ENCODE peak calls at places on chromosomes 12 and 14, in five cellular contexts. Y is mammary epithelial cell, Q is ovary, P is HFF-Myc, L is BE2C. N is an unnamed sample.

GRCh38 chr12:117803013-117803412 is 165.8 kb downstream of the KSR2 start:
- DNase-seq in L (no peak), P (no peak), Y (peak; percentile 30), Q (no peak), N (no peak)

GRCh38 chr12:130434560-130434959 is 96.9 kb downstream of the PIWIL1 start:
- DNase-seq in L (peak; percentile 9), P (no peak), Y (no peak), Q (no peak), N (no peak)

GRCh38 chr12:14435627-14436026 is 70.1 kb downstream of the ATF7IP start:
- DNase-seq in Q (no peak), P (no peak), Y (no peak), L (no peak), N (no peak)

GRCh38 chr12:94811611-94812010 is 161.3 kb upstream of the TMCC3 start:
- DNase-seq in P (no peak), Y (no peak), Q (no peak), L (no peak), N (no peak)

GRCh38 chr14:44529026-44529425 is 21.9 kb upstream of the FSCB start:
- DNase-seq in L (no peak), P (no peak), Y (peak; percentile 8), Q (no peak), N (no peak)

GRCh38 chr14:102840801-102841528 is 63.7 kb downstream of the TRAF3 start:
- DNase-seq in Q (no peak), L (no peak), P (no peak), Y (no peak), N (no peak)

GRCh38 chr12:7693793-7694192 is 1.8 kb downstream of the GDF3 start:
- DNase-seq in Y (no peak), Q (no peak), L (no peak), P (no peak), N (no peak)

GRCh38 chr12:48366131-48366530 is 15.4 kb upstream of the ZNF641 start:
- DNase-seq in Q (no peak), L (no peak), P (no peak), Y (no peak), N (no peak)

GRCh38 chr12:51403159-51403558 is 12.0 kb upstream of the GALNT6 start:
- DNase-seq in L (no peak), Y (no peak), Q (no peak), P (no peak), N (no peak)

GRCh38 chr12:20128926-20129325 is 239.4 kb upstream of the PDE3A start:
- DNase-seq in Y (no peak), L (no peak), P (no peak), Q (no peak), N (no peak)

GRCh38 chr12:107399061-107399460 is 286.5 kb upstream of the PWP1 start:
- DNase-seq in Q (no peak), P (no peak), L (no peak), Y (no peak), N (no peak)

GRCh38 chr12:65300679-65301349 is 22.3 kb downstream of the MSRB3 start:
- DNase-seq in Y (peak; percentile 16), L (peak; percentile 44), Q (no peak), P (no peak), N (no peak)

GRCh38 chr12:16350682-16351081 is 3.2 kb downstream of the MGST1 start:
- DNase-seq in Y (peak; percentile 98), Q (no peak), P (peak; percentile 19), L (no peak), N (no peak)

GRCh38 chr12:21476949-21477348 is 24.5 kb downstream of the RECQL start:
- DNase-seq in Q (no peak), P (no peak), Y (peak; percentile 24), L (no peak), N (no peak)

GRCh38 chr12:51922762-51923505 is 15.6 kb downstream of the ACVRL1 start:
- DNase-seq in L (no peak), P (no peak), Y (no peak), Q (no peak), N (no peak)

GRCh38 chr12:75011120-75011519 is 198.5 kb downstream of the KCNC2 start:
- DNase-seq in Q (no peak), L (no peak), Y (peak; percentile 41), P (no peak), N (no peak)

GRCh38 chr14:34548472-34548981 is 9.0 kb upstream of the EAPP start:
- DNase-seq in L (no peak), P (no peak), Q (no peak), Y (peak; percentile 76), N (no peak)

GRCh38 chr12:130764073-130764472 is 48.0 kb upstream of the RIMBP2 start:
- DNase-seq in P (peak; percentile 2), Q (no peak), Y (peak; percentile 12), L (no peak), N (no peak)

GRCh38 chr14:89086060-89086382 is 261.6 kb downstream of the TTC8 start:
- DNase-seq in P (no peak), Q (no peak), L (no peak), Y (no peak), N (no peak)

GRCh38 chr12:10341892-10342509 is 34.3 kb downstream of the KLRD1 start:
- DNase-seq in P (no peak), L (no peak), Q (no peak), Y (peak; percentile 24), N (no peak)

GRCh38 chr12:53623526-53623925 is 2.7 kb downstream of the ATF7 start:
- DNase-seq in P (no peak), L (no peak), Q (no peak), Y (peak; percentile 62), N (no peak)

GRCh38 chr12:3725267-3726115 is 27.4 kb downstream of the CRACR2A start:
- DNase-seq in Y (no peak), Q (no peak), L (no peak), P (no peak), N (no peak)

GRCh38 chr12:132079190-132079589 is 64.9 kb downstream of the DDX51 start:
- DNase-seq in Y (no peak), L (no peak), Q (peak; percentile 64), P (no peak), N (no peak)

GRCh38 chr12:113647048-113647447 is 175.4 kb upstream of the LHX5 start:
- DNase-seq in P (no peak), Y (no peak), L (peak; percentile 43), Q (no peak), N (no peak)

GRCh38 chr12:19482551-19483109 is 43.3 kb downstream of the AEBP2 start:
- DNase-seq in P (no peak), L (no peak), Q (no peak), Y (no peak), N (peak; percentile 44)

GRCh38 chr12:112762753-112763152 is 28.8 kb upstream of the RPH3A start:
- DNase-seq in Q (no peak), Y (no peak), P (no peak), L (peak; percentile 11), N (no peak)

GRCh38 chr14:59310644-59311043 is 122.2 kb downstream of the DAAM1 start:
- DNase-seq in Y (no peak), L (no peak), P (no peak), Q (no peak), N (no peak)

GRCh38 chr12:105083551-105084105 is 630 bp downstream of the ALDH1L2 start:
- DNase-seq in L (peak; percentile 52), Q (peak; percentile 26), P (no peak), Y (peak; percentile 58), N (peak; percentile 25)

GRCh38 chr12:68397566-68398158 is 65.5 kb upstream of the MDM1 start:
- DNase-seq in L (no peak), P (no peak), Y (no peak), Q (no peak), N (no peak)

GRCh38 chr12:5562581-5562980 is 130.7 kb downstream of the NTF3 start:
- DNase-seq in Q (no peak), Y (no peak), L (no peak), P (no peak), N (no peak)

GRCh38 chr12:5567021-5567744 is 135.3 kb downstream of the NTF3 start:
- DNase-seq in Q (peak; percentile 52), L (peak; percentile 16), P (no peak), Y (no peak), N (no peak)

GRCh38 chr12:5561843-5562242 is 129.9 kb downstream of the NTF3 start:
- DNase-seq in P (no peak), L (no peak), Y (no peak), Q (no peak), N (no peak)

GRCh38 chr12:5568325-5568981 is 136.5 kb downstream of the NTF3 start:
- DNase-seq in L (no peak), Q (no peak), P (no peak), Y (no peak), N (no peak)

DNA sequence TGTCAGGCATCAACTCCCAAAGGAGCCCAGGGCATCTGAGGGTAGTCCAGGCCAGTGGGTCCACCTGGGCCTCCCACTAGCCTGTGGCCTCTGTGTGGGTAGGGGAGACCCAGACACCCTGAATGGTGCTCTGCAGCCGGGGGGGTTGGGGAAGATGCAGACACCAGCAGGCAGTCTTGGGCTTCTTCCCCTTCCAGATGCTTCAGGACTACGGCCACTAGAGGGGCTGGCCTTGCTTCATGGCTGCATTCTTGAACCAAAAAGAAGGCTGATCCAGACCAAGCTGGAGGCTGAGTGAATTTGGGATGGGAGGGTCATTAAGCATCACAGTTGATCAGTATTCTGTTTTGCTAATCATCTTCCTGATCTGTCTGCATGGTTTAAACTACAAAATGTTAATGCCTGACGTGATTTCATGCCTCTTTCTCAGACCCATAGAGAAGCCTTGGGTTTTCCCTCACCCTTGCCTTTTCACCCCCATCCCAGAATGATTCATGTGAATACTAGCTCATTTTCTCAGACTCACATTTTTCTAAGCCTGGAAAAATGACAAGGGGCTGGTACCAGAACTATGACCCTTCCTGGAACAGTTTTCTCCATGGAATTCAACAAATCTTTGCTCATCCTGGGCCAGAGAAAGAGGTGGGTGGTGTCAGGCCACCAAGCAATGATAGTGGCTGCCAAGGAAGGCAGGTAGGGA is 134.2 kb downstream of the NTF3 start:
- DNase-seq in P (no peak), L (no peak), Q (no peak), Y (no peak), N (no peak)
- TF ChIP-seq CTCF in P (no peak), L (no peak), Q (no peak), Y (no peak), N (no peak)

GRCh38 chr12:76444408-76444984 is 96.3 kb upstream of the BBS10 start:
- DNase-seq in L (no peak), P (no peak), Y (peak; percentile 17), Q (no peak), N (no peak)
- TF ChIP-seq CTCF in L (no peak), P (no peak), Y (no peak), Q (no peak), N (no peak)

DNA sequence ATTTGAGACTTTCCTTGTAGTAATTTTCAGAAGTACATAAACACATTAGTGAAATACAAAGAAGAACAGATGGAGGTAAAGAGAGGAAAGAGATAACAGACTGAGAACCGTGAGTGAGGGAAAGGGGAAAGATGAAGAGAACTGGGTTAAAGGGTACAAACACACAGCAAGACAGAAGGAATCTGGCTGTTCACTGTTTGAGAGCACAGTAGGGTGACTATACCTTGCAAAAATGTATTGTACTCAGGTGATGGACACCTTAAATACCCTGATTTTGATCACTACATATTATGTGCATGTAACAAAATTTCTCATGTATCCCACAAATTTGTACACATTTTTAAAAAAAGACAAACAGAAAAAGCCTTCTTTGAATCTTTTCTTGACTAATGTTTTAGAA is 2.7 kb upstream of the TRHDE start:
- DNase-seq in L (no peak), Y (no peak), P (no peak), Q (no peak), N (no peak)
- TF ChIP-seq CTCF in L (no peak), Y (no peak), P (no peak), Q (no peak), N (no peak)

DNA sequence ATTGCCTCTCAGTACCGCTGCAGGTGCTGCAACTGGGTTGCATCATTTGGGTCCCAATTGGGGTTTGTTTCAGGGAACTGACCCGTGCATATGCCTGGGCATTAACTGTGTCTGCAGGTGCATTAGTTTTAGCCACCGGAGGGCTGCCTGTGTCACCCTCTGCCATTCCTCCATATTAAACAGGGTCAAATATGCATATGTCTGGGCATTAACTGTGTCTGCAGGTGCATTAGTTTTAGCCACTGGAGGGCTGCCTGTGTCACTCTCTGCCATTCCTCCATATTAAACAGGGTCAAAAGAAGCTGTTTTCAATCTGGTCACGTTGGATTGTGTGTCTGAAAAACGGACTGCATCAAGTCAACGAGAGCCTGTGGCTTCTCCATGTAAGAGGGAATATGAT is 1317.0 kb downstream of the TMEM121 start:
- DNase-seq in Y (no peak), Q (no peak), L (no peak), P (no peak), N (no peak)
- TF ChIP-seq CTCF in Y (no peak), Q (no peak), L (no peak), P (no peak), N (no peak)

N was measured in GM13976.